ENCODE peak calls at places on chromosomes 5 and 9, in seven cellular contexts. T is cardiac muscle cell, K is progenitor cell of endocrine pancreas, H is astrocyte of the spinal cord, R is AG09309, M is WTC11, G is fibroblast of lung. N is an unnamed sample.

GRCh38 chr9:37936965-37937364 is 33.0 kb upstream of the SLC25A51 start:
- DNase-seq in H (peak; percentile 66), G (peak; percentile 80), R (peak; percentile 54), K (no peak), M (no peak), T (peak; percentile 73), N (peak; percentile 41)

GRCh38 chr5:131977212-131977604 is 31.7 kb upstream of the MEIKIN start:
- DNase-seq in T (no peak), M (no peak), H (no peak), G (no peak), K (no peak), R (no peak), N (no peak)

GRCh38 chr9:124262596-124263045 is 4.9 kb downstream of the NEK6 start:
- DNase-seq in R (no peak), M (no peak), G (peak; percentile 83), K (no peak), T (no peak), H (no peak), N (no peak)

GRCh38 chr9:109914280-109915027 is 134.5 kb downstream of the PALM2AKAP2 start:
- DNase-seq in G (peak; percentile 96), K (no peak), R (peak; percentile 87), H (peak; percentile 88), T (no peak), M (no peak), N (peak; percentile 90)

GRCh38 chr9:118091676-118092490 is 387.7 kb downstream of the TLR4 start:
- DNase-seq in K (no peak), H (no peak), M (no peak), G (no peak), T (no peak), R (no peak), N (no peak)

GRCh38 chr9:124373851-124374250 is 41.4 kb downstream of the PSMB7 start:
- DNase-seq in R (no peak), G (no peak), T (no peak), H (no peak), K (no peak), M (no peak), N (no peak)

GRCh38 chr5:21244982-21245381 is 1257.0 kb upstream of the CDH18 start:
- DNase-seq in G (no peak), T (no peak), H (no peak), M (no peak), K (no peak), R (no peak), N (no peak)

GRCh38 chr5:105640328-105640727 is 2030.4 kb downstream of the EFNA5 start:
- DNase-seq in G (no peak), H (no peak), K (no peak), R (no peak), T (no peak), M (no peak), N (no peak)

GRCh38 chr5:157603333-157604190 is 28.0 kb upstream of the ADAM19 start:
- DNase-seq in G (peak; percentile 98), T (no peak), R (peak; percentile 81), K (no peak), H (peak; percentile 94), M (no peak), N (peak; percentile 11)

GRCh38 chr5:181221792-181222629 is 1.1 kb upstream of the TRIM41 start:
- DNase-seq in M (peak; percentile 99), H (peak; percentile 93), R (peak; percentile 85), K (peak; percentile 94), T (peak; percentile 82), G (peak; percentile 98), N (peak; percentile 93)

GRCh38 chr5:55440188-55440646 is 94.5 kb downstream of the PLPP1 start:
- DNase-seq in H (peak; percentile 21), K (no peak), T (no peak), M (no peak), R (no peak), G (peak; percentile 83), N (no peak)

GRCh38 chr5:127088226-127088625 is 14.9 kb upstream of the C5orf63 start:
- DNase-seq in M (no peak), T (no peak), K (no peak), G (peak; percentile 97), H (peak; percentile 82), R (peak; percentile 98), N (peak; percentile 80)

GRCh38 chr9:100689635-100690034 is 111.8 kb downstream of the CAVIN4 start:
- DNase-seq in R (no peak), H (no peak), T (no peak), G (no peak), M (no peak), K (no peak), N (no peak)

GRCh38 chr5:96199713-96200183 is 233.3 kb downstream of the PCSK1 start:
- DNase-seq in K (no peak), G (no peak), T (no peak), H (no peak), R (no peak), M (no peak), N (no peak)

GRCh38 chr5:134527961-134528424 is 2.5 kb downstream of the JADE2 start:
- DNase-seq in M (no peak), H (no peak), G (no peak), R (no peak), T (peak; percentile 23), K (no peak), N (no peak)

GRCh38 chr9:98085955-98086354 is 29.4 kb downstream of the NANS start:
- DNase-seq in H (no peak), R (no peak), M (peak; percentile 49), T (peak; percentile 65), G (no peak), K (no peak), N (no peak)

GRCh38 chr5:1926071-1926440 is 43.3 kb upstream of the IRX4 start:
- DNase-seq in H (no peak), R (no peak), M (no peak), T (no peak), K (no peak), G (no peak), N (no peak)

GRCh38 chr9:127336708-127337352 is 60.1 kb upstream of the SLC2A8 start:
- DNase-seq in H (peak; percentile 96), M (no peak), T (no peak), K (no peak), R (peak; percentile 84), G (peak; percentile 94), N (peak; percentile 82)

GRCh38 chr9:93119953-93120845 is 13.9 kb downstream of the NINJ1 start:
- DNase-seq in M (peak; percentile 42), K (no peak), G (peak; percentile 96), R (peak; percentile 84), H (peak; percentile 95), T (no peak), N (peak; percentile 93)

GRCh38 chr9:94773655-94774054 is 47.2 kb downstream of the AOPEP start:
- DNase-seq in G (no peak), R (no peak), T (no peak), K (no peak), H (no peak), M (no peak), N (no peak)
- TF ChIP-seq CTCF in G (no peak), R (no peak), T (no peak), K (no peak), H (no peak), M (no peak), N (no peak)

DNA sequence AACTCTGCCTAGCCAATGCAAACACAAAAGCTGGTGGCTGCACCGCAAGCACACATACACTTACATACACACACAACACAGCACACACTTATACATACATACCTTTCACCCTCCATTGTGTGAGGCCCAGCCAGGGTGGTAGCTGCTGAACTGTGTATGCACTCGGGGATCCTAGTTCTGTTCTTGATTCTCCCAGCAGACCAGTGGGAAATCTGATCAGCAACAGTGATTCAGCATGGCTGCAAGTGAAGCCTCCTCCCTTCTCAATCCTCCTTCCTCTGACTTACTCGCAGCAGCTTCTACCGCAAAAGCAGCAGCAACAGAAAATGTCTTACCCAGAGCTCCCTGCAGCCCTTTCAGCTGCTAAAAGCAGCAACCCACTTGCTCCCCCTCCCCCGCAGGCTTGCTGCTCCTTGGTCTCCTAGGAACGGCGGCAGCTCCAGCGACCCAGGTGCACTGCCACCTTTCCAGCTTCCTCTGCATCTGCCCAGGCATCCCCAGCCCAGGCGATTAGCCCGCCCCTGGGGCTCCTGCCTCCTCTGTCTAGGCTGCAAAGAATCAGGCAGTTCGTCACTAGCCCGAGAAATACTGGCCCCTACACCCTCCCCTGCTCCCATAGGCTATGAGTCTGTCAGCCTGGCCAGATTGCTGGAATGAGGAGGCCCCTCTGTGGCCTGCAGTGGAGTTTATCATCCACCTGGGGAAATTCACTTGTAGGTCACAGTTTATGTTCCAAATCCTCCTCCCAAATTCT is at the start of gene KLHL3:
- DNase-seq in T (peak; percentile 70), R (no peak), G (peak; percentile 63), K (peak; percentile 52), M (peak; percentile 89), H (peak; percentile 53), N (no peak)
- TF ChIP-seq CTCF in T (no peak), R (no peak), G (no peak), K (peak; percentile 23), M (no peak), H (peak; percentile 21), N (peak; percentile 21)

DNA sequence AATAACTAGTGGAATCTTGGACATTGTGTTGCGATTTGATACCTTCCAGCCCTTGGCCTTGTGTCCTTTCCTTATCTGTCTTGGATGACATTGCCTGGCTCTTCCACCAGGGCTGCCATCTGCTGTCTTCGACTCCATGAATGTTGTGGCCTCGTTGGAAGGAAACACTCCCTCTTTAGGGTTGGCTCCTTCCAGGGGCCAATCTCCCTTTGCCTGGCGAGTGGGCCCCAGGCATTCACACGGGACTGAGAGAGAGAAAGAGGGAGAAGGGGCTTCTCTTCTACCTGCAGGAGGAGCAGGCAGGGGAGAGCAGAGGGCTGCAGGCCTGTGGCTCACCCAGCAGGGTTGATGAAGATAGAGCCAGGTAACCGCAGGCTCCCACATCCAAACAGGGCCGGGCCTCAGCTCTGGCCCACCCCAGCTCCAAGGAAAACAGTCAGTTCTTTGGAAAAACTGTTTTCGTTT is 31.3 kb downstream of the FGF1 start:
- DNase-seq in T (no peak), K (no peak), M (no peak), R (no peak), H (no peak), G (no peak), N (no peak)
- TF ChIP-seq CTCF in T (no peak), K (no peak), M (no peak), R (peak; percentile 32), H (peak; percentile 16), G (no peak), N (no peak)

GRCh38 chr5:110441035-110441434 is 285.4 kb downstream of the TMEM232 start:
- DNase-seq in G (peak; percentile 42), M (peak; percentile 28), K (no peak), H (peak; percentile 59), R (peak; percentile 24), T (peak; percentile 13), N (peak; percentile 2)
- TF ChIP-seq CTCF in G (peak; percentile 43), M (no peak), K (peak; percentile 53), H (peak; percentile 67), R (peak; percentile 65), T (peak; percentile 35), N (peak; percentile 35)